ENCODE peak calls at places on chromosomes 5 and 9, in seven cellular contexts. One of them, this sample, is unnamed.

GRCh38 chr9:91048739-91049138 is 247.1 kb downstream of the SYK start:
- DNase-seq in H1: no peak
- DNase-seq in body of pancreas: no peak
- DNase-seq in ovary: no peak
- DNase-seq in A549: no peak
- DNase-seq in HCT116: no peak
- DNase-seq in stomach: no peak
- DNase-seq in this sample: no peak

GRCh38 chr9:32550046-32550608 is 2.0 kb upstream of the SMIM27 start:
- DNase-seq in stomach: no peak
- DNase-seq in body of pancreas: no peak
- DNase-seq in A549: peak; percentile 8
- DNase-seq in HCT116: no peak
- DNase-seq in H1: no peak
- DNase-seq in ovary: no peak
- DNase-seq in this sample: no peak

GRCh38 chr5:178551059-178551458 is 39.1 kb downstream of the COL23A1 start:
- DNase-seq in HCT116: peak; percentile 12
- DNase-seq in A549: peak; percentile 27
- DNase-seq in ovary: no peak
- DNase-seq in stomach: no peak
- DNase-seq in body of pancreas: no peak
- DNase-seq in H1: no peak
- DNase-seq in this sample: no peak

GRCh38 chr9:96218821-96219614 is 83.0 kb downstream of the HSD17B3 start:
- DNase-seq in H1: no peak
- DNase-seq in stomach: no peak
- DNase-seq in A549: no peak
- DNase-seq in body of pancreas: no peak
- DNase-seq in ovary: peak; percentile 31
- DNase-seq in HCT116: no peak
- DNase-seq in this sample: no peak

GRCh38 chr5:122259995-122260394 is 52.0 kb upstream of the SNCAIP start:
- DNase-seq in ovary: peak; percentile 45
- DNase-seq in body of pancreas: no peak
- DNase-seq in stomach: no peak
- DNase-seq in A549: no peak
- DNase-seq in H1: no peak
- DNase-seq in HCT116: no peak
- DNase-seq in this sample: no peak

GRCh38 chr9:69572611-69573010 is 99.6 kb downstream of the APBA1 start:
- DNase-seq in ovary: no peak
- DNase-seq in body of pancreas: no peak
- DNase-seq in HCT116: no peak
- DNase-seq in stomach: no peak
- DNase-seq in H1: no peak
- DNase-seq in A549: no peak
- DNase-seq in this sample: no peak

GRCh38 chr9:78562021-78562420 is 265.1 kb downstream of the PSAT1 start:
- DNase-seq in A549: no peak
- DNase-seq in stomach: no peak
- DNase-seq in ovary: no peak
- DNase-seq in HCT116: no peak
- DNase-seq in H1: no peak
- DNase-seq in body of pancreas: no peak
- DNase-seq in this sample: no peak

GRCh38 chr5:173329370-173330150 is 1.3 kb upstream of the STC2 start:
- DNase-seq in body of pancreas: peak; percentile 73
- DNase-seq in ovary: no peak
- DNase-seq in A549: no peak
- DNase-seq in HCT116: peak; percentile 50
- DNase-seq in stomach: no peak
- DNase-seq in H1: no peak
- DNase-seq in this sample: no peak

GRCh38 chr9:136345281-136346156 is 18.0 kb downstream of the DNLZ start:
- DNase-seq in H1: no peak
- DNase-seq in stomach: peak; percentile 80
- DNase-seq in body of pancreas: peak; percentile 58
- DNase-seq in HCT116: no peak
- DNase-seq in ovary: no peak
- DNase-seq in A549: peak; percentile 52
- DNase-seq in this sample: no peak

GRCh38 chr5:109833946-109834345 is 144.2 kb downstream of the MAN2A1 start:
- DNase-seq in HCT116: no peak
- DNase-seq in body of pancreas: no peak
- DNase-seq in ovary: no peak
- DNase-seq in H1: no peak
- DNase-seq in stomach: no peak
- DNase-seq in A549: no peak
- DNase-seq in this sample: no peak

GRCh38 chr9:137760426-137760825 is 117.2 kb upstream of the CACNA1B start:
- DNase-seq in HCT116: no peak
- DNase-seq in H1: no peak
- DNase-seq in body of pancreas: no peak
- DNase-seq in A549: no peak
- DNase-seq in stomach: no peak
- DNase-seq in ovary: peak; percentile 72
- DNase-seq in this sample: no peak

GRCh38 chr5:116772152-116772501 is 197.5 kb upstream of the SEMA6A start:
- DNase-seq in H1: no peak
- DNase-seq in body of pancreas: no peak
- DNase-seq in stomach: no peak
- DNase-seq in A549: no peak
- DNase-seq in ovary: no peak
- DNase-seq in HCT116: no peak
- DNase-seq in this sample: no peak

GRCh38 chr5:149110406-149110805 is 30.9 kb upstream of the ABLIM3 start:
- DNase-seq in H1: no peak
- DNase-seq in body of pancreas: no peak
- DNase-seq in ovary: no peak
- DNase-seq in HCT116: no peak
- DNase-seq in A549: no peak
- DNase-seq in stomach: no peak
- DNase-seq in this sample: no peak

GRCh38 chr5:89417990-89418820 is 535.2 kb upstream of the MEF2C start:
- DNase-seq in stomach: no peak
- DNase-seq in H1: no peak
- DNase-seq in body of pancreas: no peak
- DNase-seq in HCT116: no peak
- DNase-seq in ovary: no peak
- DNase-seq in A549: no peak
- DNase-seq in this sample: no peak

GRCh38 chr9:86352440-86353106 is 1.6 kb downstream of the TUT7 start:
- DNase-seq in stomach: no peak
- DNase-seq in A549: no peak
- DNase-seq in H1: no peak
- DNase-seq in ovary: no peak
- DNase-seq in HCT116: no peak
- DNase-seq in body of pancreas: no peak
- DNase-seq in this sample: no peak

GRCh38 chr9:37001461-37001860 is 32.6 kb downstream of the PAX5 start:
- DNase-seq in stomach: no peak
- DNase-seq in ovary: no peak
- DNase-seq in HCT116: no peak
- DNase-seq in body of pancreas: no peak
- DNase-seq in A549: no peak
- DNase-seq in H1: no peak
- DNase-seq in this sample: no peak

GRCh38 chr5:151923865-151924264 is 786 bp downstream of the GLRA1 start:
- DNase-seq in ovary: no peak
- DNase-seq in HCT116: no peak
- DNase-seq in H1: peak; percentile 25
- DNase-seq in stomach: no peak
- DNase-seq in body of pancreas: no peak
- DNase-seq in A549: peak; percentile 25
- DNase-seq in this sample: no peak

GRCh38 chr9:107480386-107480789 is 9.2 kb downstream of the KLF4 start:
- DNase-seq in A549: peak; percentile 37
- DNase-seq in body of pancreas: peak; percentile 8
- DNase-seq in stomach: no peak
- DNase-seq in HCT116: no peak
- DNase-seq in H1: no peak
- DNase-seq in ovary: peak; percentile 24
- DNase-seq in this sample: no peak

GRCh38 chr5:88882321-88883038 is 504 bp downstream of the MEF2C start:
- DNase-seq in HCT116: no peak
- DNase-seq in H1: no peak
- DNase-seq in ovary: no peak
- DNase-seq in body of pancreas: no peak
- DNase-seq in stomach: no peak
- DNase-seq in A549: no peak
- DNase-seq in this sample: no peak

GRCh38 chr5:104431946-104432345 is 869.4 kb upstream of the NUDT12 start:
- DNase-seq in H1: no peak
- DNase-seq in A549: no peak
- DNase-seq in body of pancreas: no peak
- DNase-seq in stomach: no peak
- DNase-seq in ovary: no peak
- DNase-seq in HCT116: no peak
- DNase-seq in this sample: no peak

GRCh38 chr5:52356311-52356918 is 431.3 kb upstream of the ITGA1 start:
- DNase-seq in H1: no peak
- DNase-seq in A549: no peak
- DNase-seq in HCT116: no peak
- DNase-seq in body of pancreas: no peak
- DNase-seq in stomach: no peak
- DNase-seq in ovary: no peak
- DNase-seq in this sample: no peak

GRCh38 chr9:134738869-134739659 is 97.5 kb downstream of the COL5A1 start:
- DNase-seq in HCT116: peak; percentile 12
- DNase-seq in H1: peak; percentile 21
- DNase-seq in body of pancreas: peak; percentile 73
- DNase-seq in A549: peak; percentile 78
- DNase-seq in ovary: peak; percentile 75
- DNase-seq in stomach: peak; percentile 67
- DNase-seq in this sample: peak; percentile 66

GRCh38 chr5:141040093-141040762 is 10.9 kb upstream of the PCDHB1 start:
- DNase-seq in body of pancreas: peak; percentile 74
- DNase-seq in A549: peak; percentile 76
- DNase-seq in HCT116: peak; percentile 69
- DNase-seq in ovary: no peak
- DNase-seq in stomach: no peak
- DNase-seq in H1: peak; percentile 63
- DNase-seq in this sample: no peak
- H3K4me3 ChIP-seq in body of pancreas: peak overlapping the region; percentile 19
- H3K4me3 ChIP-seq in A549: peak overlapping the region; percentile 48
- H3K4me3 ChIP-seq in HCT116: peak overlapping the region; percentile 56
- H3K4me3 ChIP-seq in ovary: peak overlapping the region; percentile 30
- H3K4me3 ChIP-seq in stomach: peak overlapping the region; percentile 32
- H3K4me3 ChIP-seq in H1: peak overlapping the region; percentile 86
- H3K4me3 ChIP-seq in this sample: peak overlapping the region; percentile 18

DNA sequence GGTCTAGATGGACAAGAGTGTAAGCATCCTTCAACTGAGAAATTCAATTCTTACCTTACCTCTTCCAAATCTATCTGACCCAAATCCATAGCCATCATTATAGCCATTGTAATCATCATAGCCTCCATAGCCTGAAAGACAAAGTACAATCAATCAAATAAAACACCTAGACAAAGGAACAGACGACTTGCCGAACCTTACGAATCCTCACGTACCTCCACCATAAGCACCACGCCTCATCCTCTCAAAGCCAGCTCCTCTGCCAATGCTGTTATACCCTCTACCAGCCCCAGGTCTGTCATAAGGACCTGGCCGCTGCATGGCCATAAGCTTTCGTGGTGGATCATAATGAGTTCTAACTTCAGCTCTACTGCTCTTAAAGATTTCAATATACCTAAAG is 5.5 kb downstream of the HNRNPH1 start:
- DNase-seq in stomach: no peak
- DNase-seq in ovary: no peak
- DNase-seq in H1: no peak
- DNase-seq in body of pancreas: no peak
- DNase-seq in A549: no peak
- DNase-seq in HCT116: no peak
- DNase-seq in this sample: no peak
- TF ChIP-seq POLR2A in stomach: no peak
- TF ChIP-seq POLR2A in ovary: no peak
- TF ChIP-seq POLR2A in H1: no peak
- TF ChIP-seq POLR2A in body of pancreas: no peak
- TF ChIP-seq POLR2A in A549: no peak
- TF ChIP-seq POLR2A in HCT116: no peak
- TF ChIP-seq POLR2A in this sample: no peak

DNA sequence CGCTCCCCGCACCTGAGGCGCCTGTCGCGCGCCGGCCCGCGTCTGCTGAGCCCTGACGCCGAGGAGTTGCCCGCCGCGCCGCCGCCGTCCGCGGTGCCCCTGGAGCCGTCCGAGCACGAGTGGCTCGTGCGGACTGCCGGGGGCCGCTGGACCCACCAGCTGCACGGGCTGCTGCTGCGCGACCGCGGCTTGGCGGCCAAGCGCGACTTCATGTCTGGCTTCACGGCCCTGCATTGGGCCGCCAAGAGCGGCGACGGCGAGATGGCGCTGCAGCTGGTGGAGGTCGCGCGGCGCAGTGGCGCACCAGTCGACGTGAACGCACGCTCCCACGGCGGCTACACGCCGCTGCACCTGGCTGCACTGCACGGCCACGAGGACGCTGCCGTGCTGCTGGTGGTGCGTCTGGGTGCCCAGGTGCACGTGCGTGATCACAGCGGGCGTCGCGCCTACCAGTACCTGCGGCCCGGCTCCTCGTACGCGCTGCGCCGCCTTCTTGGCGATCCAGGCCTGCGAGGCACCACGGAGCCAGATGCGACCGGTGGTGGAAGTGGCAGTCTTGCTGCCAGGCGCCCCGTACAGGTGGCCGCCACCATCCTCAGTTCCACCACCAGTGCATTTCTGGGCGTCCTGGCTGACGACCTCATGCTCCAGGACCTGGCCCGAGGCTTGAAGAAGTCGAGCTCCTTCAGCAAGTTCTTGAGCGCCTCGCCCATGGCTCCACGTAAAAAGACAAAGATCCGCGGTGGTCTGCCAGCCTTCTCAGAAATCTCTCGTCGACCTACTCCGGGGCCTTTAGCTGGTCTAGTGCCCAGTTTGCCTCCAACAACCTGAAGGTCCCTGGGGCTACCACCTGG is 1.6 kb downstream of the SOWAHA start:
- DNase-seq in stomach: peak; percentile 24
- DNase-seq in ovary: no peak
- DNase-seq in body of pancreas: no peak
- DNase-seq in A549: no peak
- DNase-seq in HCT116: no peak
- DNase-seq in H1: no peak
- DNase-seq in this sample: no peak
- H3K4me3 ChIP-seq in stomach: peak overlapping the region; percentile 52
- H3K4me3 ChIP-seq in ovary: no peak overlapping the region
- H3K4me3 ChIP-seq in body of pancreas: no peak overlapping the region
- H3K4me3 ChIP-seq in A549: no peak overlapping the region
- H3K4me3 ChIP-seq in HCT116: no peak overlapping the region
- H3K4me3 ChIP-seq in H1: peak overlapping the region; percentile 52
- H3K4me3 ChIP-seq in this sample: peak overlapping the region; percentile 55

DNA sequence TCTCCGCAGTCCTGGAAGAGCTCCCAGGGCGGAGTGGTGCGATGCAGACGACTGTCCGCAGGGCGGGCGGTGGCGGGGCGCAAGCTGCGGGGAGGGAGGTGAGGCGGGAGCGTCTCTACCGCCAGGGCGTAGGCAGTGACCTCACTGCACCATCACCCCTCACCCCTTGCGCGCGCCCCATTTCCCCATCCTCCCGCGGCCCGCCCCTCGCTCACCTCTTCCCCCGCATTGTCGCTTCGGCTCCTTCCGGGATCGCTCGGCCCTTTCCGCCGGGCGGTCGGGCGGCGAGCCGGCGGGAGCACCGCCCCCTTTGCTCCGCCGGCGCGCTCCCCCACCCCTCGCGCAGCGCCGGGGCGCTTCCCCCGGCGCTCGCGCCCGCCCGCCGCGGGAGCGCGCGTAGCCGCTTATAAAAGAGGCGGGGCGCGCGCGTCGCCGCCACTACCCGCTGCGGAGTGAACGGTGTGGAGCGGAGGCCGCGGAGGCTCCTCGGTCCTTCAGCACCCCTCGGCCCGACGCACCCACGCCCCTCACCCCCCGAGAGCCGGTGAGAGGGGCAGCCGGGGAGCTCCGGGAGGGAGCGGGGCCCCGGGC is at the start of gene SPTAN1:
- DNase-seq in body of pancreas: peak; percentile 88
- DNase-seq in A549: peak; percentile 87
- DNase-seq in H1: peak; percentile 75
- DNase-seq in stomach: peak; percentile 89
- DNase-seq in ovary: peak; percentile 92
- DNase-seq in HCT116: peak; percentile 62
- DNase-seq in this sample: peak; percentile 79
- TF ChIP-seq POLR2A in body of pancreas: peak; percentile 98
- TF ChIP-seq POLR2A in A549: peak; percentile 98
- TF ChIP-seq POLR2A in H1: peak; percentile 97
- TF ChIP-seq POLR2A in stomach: no peak
- TF ChIP-seq POLR2A in ovary: peak; percentile 99
- TF ChIP-seq POLR2A in HCT116: peak; percentile 99
- TF ChIP-seq POLR2A in this sample: peak; percentile 85